ENCODE peak calls at places on chromosomes 11 and 22, in four cellular contexts. L is A549, U is K562, K is HepG2. W is an unnamed sample.

GRCh38 chr22:29478326-29479276 is 1.4 kb upstream of the NEFH start:
- DNase-seq in L (peak; percentile 28), U (peak; percentile 67), K (no peak), W (no peak)

GRCh38 chr11:19419021-19419750 is 178.4 kb upstream of the E2F8 start:
- DNase-seq in K (no peak), U (no peak), L (no peak), W (peak; percentile 89)

GRCh38 chr22:37545703-37546435 is 14.4 kb upstream of the CDC42EP1 start:
- DNase-seq in U (no peak), L (peak; percentile 79), K (peak; percentile 91), W (peak; percentile 90)

GRCh38 chr11:17543574-17544180 is 539 bp downstream of the USH1C start:
- DNase-seq in U (no peak), K (no peak), L (no peak), W (no peak)

GRCh38 chr11:122676638-122677037 is 21.1 kb downstream of the UBASH3B start:
- DNase-seq in K (peak; percentile 80), L (peak; percentile 25), U (no peak), W (no peak)

GRCh38 chr22:19961201-19961580 is 19.6 kb upstream of the TXNRD2 start:
- DNase-seq in U (no peak), K (no peak), L (no peak), W (no peak)

GRCh38 chr11:117146521-117146920 is 2.4 kb downstream of the PAFAH1B2 start:
- DNase-seq in U (no peak), K (no peak), L (no peak), W (peak; percentile 53)

GRCh38 chr11:295351-296205 is 3.7 kb downstream of the IFITM5 start:
- DNase-seq in L (no peak), U (no peak), K (no peak), W (no peak)

GRCh38 chr11:65308281-65308891 is 6.3 kb upstream of the CDC42EP2 start:
- DNase-seq in K (no peak), L (no peak), U (no peak), W (no peak)

GRCh38 chr11:108870373-108871020 is 205.6 kb downstream of the DDX10 start:
- DNase-seq in K (peak; percentile 15), U (no peak), L (no peak), W (peak; percentile 87)

GRCh38 chr11:5280582-5281102 is 10.9 kb upstream of the HBE1 start:
- DNase-seq in U (peak; percentile 100), K (peak; percentile 44), L (peak; percentile 94), W (peak; percentile 100)

GRCh38 chr11:27468643-27469332 is 3.8 kb downstream of the LGR4 start:
- DNase-seq in K (no peak), U (no peak), L (no peak), W (peak; percentile 29)

GRCh38 chr11:22371188-22371587 is 33.0 kb downstream of the SLC17A6 start:
- DNase-seq in L (no peak), K (no peak), U (no peak), W (no peak)

GRCh38 chr22:30922151-30922611 is 46.4 kb downstream of the MORC2 start:
- DNase-seq in L (no peak), U (no peak), K (no peak), W (peak; percentile 27)

GRCh38 chr11:128365044-128365443 is 222.3 kb downstream of the ETS1 start:
- DNase-seq in L (no peak), K (peak; percentile 12), U (peak; percentile 7), W (peak; percentile 85)

GRCh38 chr11:68542617-68543016 is 82.1 kb downstream of the PPP6R3 start:
- DNase-seq in L (no peak), U (no peak), K (no peak), W (peak; percentile 93)

GRCh38 chr11:102399189-102399588 is 52.2 kb downstream of the BIRC2 start:
- DNase-seq in L (no peak), U (no peak), K (no peak), W (no peak)

GRCh38 chr11:35321532-35322320 is 97.6 kb downstream of the SLC1A2 start:
- DNase-seq in U (no peak), K (no peak), L (no peak), W (peak; percentile 69)

GRCh38 chr22:41925783-41926460 is 684 bp downstream of the TNFRSF13C start:
- DNase-seq in L (no peak), U (peak; percentile 78), K (peak; percentile 45), W (peak; percentile 34)

GRCh38 chr11:129992161-129992944 is 10.3 kb downstream of the PRDM10 start:
- DNase-seq in K (peak; percentile 82), L (peak; percentile 15), U (peak; percentile 74), W (peak; percentile 22)
- TF ChIP-seq SMC3 in K (peak; percentile 92), L (no peak), U (peak; percentile 74), W (no peak)

GRCh38 chr11:44342616-44343015 is 32.7 kb upstream of the ALX4 start:
- DNase-seq in L (no peak), K (no peak), U (no peak), W (no peak)
- TF ChIP-seq MAZ in L (no peak), K (no peak), U (no peak), W (no peak)

GRCh38 chr11:3010004-3010403 is 17.9 kb upstream of the NAP1L4 start:
- DNase-seq in L (no peak), U (no peak), K (no peak), W (no peak)
- TF ChIP-seq SMC3 in L (no peak), U (no peak), K (no peak), W (no peak)

GRCh38 chr11:8094656-8095055 is 13.6 kb downstream of the TUB start:
- DNase-seq in K (no peak), U (no peak), L (no peak), W (no peak)
- TF ChIP-seq MAZ in K (no peak), U (no peak), L (no peak), W (no peak)

DNA sequence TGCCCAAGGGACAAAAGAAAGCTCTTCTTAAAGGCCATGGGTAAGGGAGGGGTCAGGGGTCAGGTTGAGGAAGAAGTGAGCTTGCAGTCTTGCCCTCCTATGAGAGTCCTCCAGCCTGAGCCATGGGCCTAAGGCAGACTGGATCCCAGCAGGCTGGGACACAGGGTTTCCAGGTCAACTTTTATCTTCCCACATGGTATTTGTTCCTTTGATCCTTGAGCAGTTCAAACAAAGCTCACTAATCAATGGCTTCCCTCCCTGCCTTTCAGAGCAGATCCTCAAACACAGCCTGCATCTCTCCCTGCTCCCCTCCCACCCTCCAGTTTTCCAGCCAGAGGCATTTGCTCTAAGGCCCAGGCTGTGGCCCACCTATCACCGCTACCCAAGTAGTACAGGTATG is 589.3 kb downstream of the INSC start:
- DNase-seq in K (peak; percentile 44), L (no peak), U (no peak), W (no peak)
- TF ChIP-seq SMC3 in K (no peak), L (no peak), U (no peak), W (no peak)

GRCh38 chr11:60831501-60832079 is 10.3 kb upstream of the CCDC86 start:
- DNase-seq in U (no peak), L (no peak), K (no peak), W (peak; percentile 42)
- TF ChIP-seq MAZ in U (no peak), L (no peak), K (no peak), W (no peak)

GRCh38 chr22:35205956-35206355 is 51.3 kb upstream of the HMGXB4 start:
- DNase-seq in L (no peak), U (no peak), K (no peak), W (peak; percentile 72)
- TF ChIP-seq SMC3 in L (no peak), U (no peak), K (no peak), W (no peak)

DNA sequence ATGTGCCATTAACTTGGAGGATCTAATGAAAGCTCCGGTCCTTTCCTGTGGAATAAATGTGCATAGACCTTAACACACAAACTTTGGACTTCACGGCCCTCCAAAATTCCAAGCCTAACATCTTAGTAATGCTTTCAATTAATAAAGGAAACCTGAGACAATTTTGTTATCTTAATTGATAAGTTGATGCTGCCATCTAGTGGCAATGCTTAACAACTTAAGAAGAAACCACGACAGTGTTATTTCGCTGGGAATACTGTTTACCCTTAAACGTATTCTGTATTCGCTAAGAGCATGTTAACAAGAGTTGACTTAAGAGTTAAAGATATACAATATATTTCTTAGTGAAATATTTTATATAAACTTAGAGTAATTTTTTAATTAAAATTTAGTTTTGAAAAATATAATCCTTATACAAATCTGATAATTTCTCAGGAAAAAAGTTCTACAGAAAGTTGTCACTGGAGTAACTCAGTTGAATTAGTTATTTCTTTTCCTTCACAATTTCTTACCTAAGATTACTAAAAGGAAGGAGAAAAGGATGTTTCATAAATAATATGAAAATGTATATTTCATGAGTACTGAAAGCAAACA is 35.0 kb upstream of the OR9G4 start:
- DNase-seq in K (peak; percentile 49), L (peak; percentile 25), U (peak; percentile 54), W (peak; percentile 54)
- TF ChIP-seq MAZ in K (no peak), L (no peak), U (no peak), W (no peak)

DNA sequence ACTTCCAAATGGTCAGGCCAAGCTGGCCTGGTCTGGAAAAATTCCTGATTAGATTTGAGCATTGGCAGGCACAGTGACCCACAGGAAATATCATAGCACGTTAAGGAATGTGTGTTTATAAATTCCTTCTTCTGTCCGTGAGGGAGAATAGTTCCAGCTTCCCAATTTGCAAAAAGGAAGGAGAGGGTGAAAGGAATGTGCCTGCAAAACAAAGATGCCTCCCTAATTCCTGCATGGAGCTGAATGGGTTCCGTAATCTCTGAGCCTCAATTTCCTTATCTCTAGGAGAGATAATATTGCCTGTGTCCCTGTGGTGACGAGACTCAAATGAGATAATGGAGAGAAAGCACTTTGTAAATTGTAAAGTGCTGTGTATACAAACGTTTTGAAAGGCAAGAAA is 105.1 kb downstream of the FEZ1 start:
- DNase-seq in L (no peak), U (no peak), K (no peak), W (peak; percentile 70)
- TF ChIP-seq SMC3 in L (no peak), U (no peak), K (no peak), W (no peak)